ENCODE peak calls at places on chromosome 17, in nine cellular contexts. One of them, this sample, is unnamed.

GRCh38 chr17:27965224-27965623 is 72.1 kb upstream of the LYRM9 start:
- DNase-seq in activated T-helper 1 cell treated with Interleukin-2 at 50 U/mL for 16 hours: no peak
- DNase-seq in CD8-positive, alpha-beta T cell: no peak
- DNase-seq in IMR-90: no peak
- DNase-seq in NCI-H446: no peak
- DNase-seq in occipital lobe: no peak
- DNase-seq in C1 segment of cervical spinal cord: no peak
- DNase-seq in stimulated activated CD4-positive, alpha-beta T cell treated with anti-CD3 and anti-CD28 coated beads, Interleukin-15, amount 100 ng/mL, for 24 hours: no peak
- DNase-seq in Peyer's patch: no peak
- DNase-seq in this sample: no peak

GRCh38 chr17:21140911-21141310 is 14.1 kb downstream of the DHRS7B start:
- DNase-seq in activated T-helper 1 cell treated with Interleukin-2 at 50 U/mL for 16 hours: no peak
- DNase-seq in CD8-positive, alpha-beta T cell: no peak
- DNase-seq in IMR-90: no peak
- DNase-seq in NCI-H446: no peak
- DNase-seq in occipital lobe: no peak
- DNase-seq in C1 segment of cervical spinal cord: no peak
- DNase-seq in stimulated activated CD4-positive, alpha-beta T cell treated with anti-CD3 and anti-CD28 coated beads, Interleukin-15, amount 100 ng/mL, for 24 hours: no peak
- DNase-seq in Peyer's patch: no peak
- DNase-seq in this sample: no peak

GRCh38 chr17:63699638-63700527 is at the start of gene LIMD2:
- DNase-seq in activated T-helper 1 cell treated with Interleukin-2 at 50 U/mL for 16 hours: peak
- DNase-seq in CD8-positive, alpha-beta T cell: peak
- DNase-seq in IMR-90: no peak
- DNase-seq in NCI-H446: no peak
- DNase-seq in occipital lobe: no peak
- DNase-seq in C1 segment of cervical spinal cord: peak
- DNase-seq in stimulated activated CD4-positive, alpha-beta T cell treated with anti-CD3 and anti-CD28 coated beads, Interleukin-15, amount 100 ng/mL, for 24 hours: peak
- DNase-seq in Peyer's patch: peak
- DNase-seq in this sample: peak

GRCh38 chr17:79033741-79034501 is 10.0 kb downstream of the C1QTNF1 start:
- DNase-seq in activated T-helper 1 cell treated with Interleukin-2 at 50 U/mL for 16 hours: no peak
- DNase-seq in CD8-positive, alpha-beta T cell: no peak
- DNase-seq in IMR-90: no peak
- DNase-seq in NCI-H446: peak
- DNase-seq in occipital lobe: peak
- DNase-seq in C1 segment of cervical spinal cord: peak
- DNase-seq in stimulated activated CD4-positive, alpha-beta T cell treated with anti-CD3 and anti-CD28 coated beads, Interleukin-15, amount 100 ng/mL, for 24 hours: no peak
- DNase-seq in Peyer's patch: peak
- DNase-seq in this sample: no peak

GRCh38 chr17:66948061-66948750 is 16.3 kb upstream of the CACNG4 start:
- DNase-seq in activated T-helper 1 cell treated with Interleukin-2 at 50 U/mL for 16 hours: no peak
- DNase-seq in CD8-positive, alpha-beta T cell: no peak
- DNase-seq in IMR-90: no peak
- DNase-seq in NCI-H446: no peak
- DNase-seq in occipital lobe: no peak
- DNase-seq in C1 segment of cervical spinal cord: no peak
- DNase-seq in stimulated activated CD4-positive, alpha-beta T cell treated with anti-CD3 and anti-CD28 coated beads, Interleukin-15, amount 100 ng/mL, for 24 hours: no peak
- DNase-seq in Peyer's patch: no peak
- DNase-seq in this sample: no peak

GRCh38 chr17:5714993-5715392 is 130.7 kb upstream of the NLRP1 start:
- DNase-seq in activated T-helper 1 cell treated with Interleukin-2 at 50 U/mL for 16 hours: no peak
- DNase-seq in CD8-positive, alpha-beta T cell: no peak
- DNase-seq in IMR-90: no peak
- DNase-seq in NCI-H446: no peak
- DNase-seq in occipital lobe: no peak
- DNase-seq in C1 segment of cervical spinal cord: no peak
- DNase-seq in stimulated activated CD4-positive, alpha-beta T cell treated with anti-CD3 and anti-CD28 coated beads, Interleukin-15, amount 100 ng/mL, for 24 hours: no peak
- DNase-seq in Peyer's patch: no peak
- DNase-seq in this sample: no peak

GRCh38 chr17:48153711-48154642 is 46.4 kb downstream of the SNX11 start:
- DNase-seq in activated T-helper 1 cell treated with Interleukin-2 at 50 U/mL for 16 hours: no peak
- DNase-seq in CD8-positive, alpha-beta T cell: no peak
- DNase-seq in IMR-90: peak
- DNase-seq in NCI-H446: no peak
- DNase-seq in occipital lobe: no peak
- DNase-seq in C1 segment of cervical spinal cord: no peak
- DNase-seq in stimulated activated CD4-positive, alpha-beta T cell treated with anti-CD3 and anti-CD28 coated beads, Interleukin-15, amount 100 ng/mL, for 24 hours: peak
- DNase-seq in Peyer's patch: peak
- DNase-seq in this sample: peak

GRCh38 chr17:9356488-9356911 is 219.1 kb downstream of the STX8 start:
- DNase-seq in activated T-helper 1 cell treated with Interleukin-2 at 50 U/mL for 16 hours: no peak
- DNase-seq in CD8-positive, alpha-beta T cell: no peak
- DNase-seq in IMR-90: no peak
- DNase-seq in NCI-H446: no peak
- DNase-seq in occipital lobe: peak
- DNase-seq in C1 segment of cervical spinal cord: peak
- DNase-seq in stimulated activated CD4-positive, alpha-beta T cell treated with anti-CD3 and anti-CD28 coated beads, Interleukin-15, amount 100 ng/mL, for 24 hours: no peak
- DNase-seq in Peyer's patch: no peak
- DNase-seq in this sample: no peak

GRCh38 chr17:16407911-16408588 is 7.3 kb upstream of the TRPV2 start:
- DNase-seq in activated T-helper 1 cell treated with Interleukin-2 at 50 U/mL for 16 hours: no peak
- DNase-seq in CD8-positive, alpha-beta T cell: no peak
- DNase-seq in IMR-90: peak
- DNase-seq in NCI-H446: no peak
- DNase-seq in occipital lobe: no peak
- DNase-seq in C1 segment of cervical spinal cord: peak
- DNase-seq in stimulated activated CD4-positive, alpha-beta T cell treated with anti-CD3 and anti-CD28 coated beads, Interleukin-15, amount 100 ng/mL, for 24 hours: peak
- DNase-seq in Peyer's patch: peak
- DNase-seq in this sample: peak